ENCODE peak calls at places on chromosome 5, in five cellular contexts. G, X, F, O and J are unnamed samples.

GRCh38 chr5:58335518-58335917 is 124.4 kb downstream of the PLK2 start:
- DNase-seq in F (no peak), G (no peak), X (no peak), O (no peak), J (no peak)

GRCh38 chr5:83430130-83431010 is 41.2 kb upstream of the VCAN start:
- DNase-seq in G (peak), X (peak), F (peak), O (peak), J (no peak)

GRCh38 chr5:81420039-81420667 is 26.2 kb upstream of the ACOT12 start:
- DNase-seq in F (no peak), O (no peak), G (no peak), X (no peak), J (no peak)

GRCh38 chr5:86909896-86910295 is 292.2 kb downstream of the COX7C start:
- DNase-seq in F (no peak), O (no peak), X (no peak), G (no peak), J (no peak)

GRCh38 chr5:116566251-116566650 is 8.4 kb downstream of the SEMA6A start:
- DNase-seq in X (no peak), G (no peak), F (no peak), O (no peak), J (no peak)

GRCh38 chr5:16926417-16926816 is 9.7 kb downstream of the MYO10 start:
- DNase-seq in O (no peak), F (no peak), G (no peak), X (no peak), J (no peak)

GRCh38 chr5:178312900-178313299 is 80.3 kb upstream of the PHYKPL start:
- DNase-seq in O (no peak), X (no peak), G (no peak), F (no peak), J (no peak)

GRCh38 chr5:112923148-112923917 is 1.3 kb upstream of the REEP5 start:
- DNase-seq in O (no peak), X (peak), G (no peak), F (no peak), J (no peak)

GRCh38 chr5:122673343-122673742 is 101.5 kb upstream of the SNX2 start:
- DNase-seq in F (no peak), X (no peak), O (no peak), G (no peak), J (no peak)

GRCh38 chr5:164073013-164073535 is 567.7 kb downstream of the MAT2B start:
- DNase-seq in O (no peak), F (no peak), X (no peak), G (no peak), J (no peak)

GRCh38 chr5:40446910-40447309 is 232.8 kb upstream of the PTGER4 start:
- DNase-seq in O (no peak), F (no peak), X (no peak), G (no peak), J (no peak)

GRCh38 chr5:81751836-81752643 is 1.1 kb upstream of the SSBP2 start:
- DNase-seq in G (peak), X (no peak), F (peak), O (no peak), J (no peak)

GRCh38 chr5:95823738-95824609 is 1.4 kb upstream of the GLRX start:
- DNase-seq in O (peak), X (peak), G (peak), F (no peak), J (no peak)

DNA sequence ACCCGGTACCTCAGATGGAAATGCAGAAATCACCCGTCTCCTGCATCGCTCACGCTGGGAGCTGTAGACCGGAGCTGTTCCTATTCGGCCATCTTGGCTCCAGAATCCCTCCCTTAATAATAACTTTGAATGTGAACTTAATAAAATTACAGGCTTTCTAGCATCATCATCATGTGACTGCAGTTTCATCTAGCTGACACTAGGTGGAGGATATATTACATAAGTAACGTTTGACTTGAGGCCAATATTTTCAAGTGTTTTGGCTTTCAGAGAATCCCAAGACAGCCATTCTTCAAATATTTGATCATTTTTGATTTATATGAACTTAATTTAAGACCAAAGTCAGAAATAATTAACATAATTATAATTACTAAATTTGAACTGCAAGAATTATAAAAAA is 474.9 kb upstream of the CDH10 start:
- DNase-seq in G (no peak), X (no peak), O (no peak), F (no peak), J (no peak)
- TF ChIP-seq CTCF in G (no peak), X (peak), O (peak), F (peak), J (peak)

GRCh38 chr5:91179018-91179417 is 204.1 kb downstream of the ARRDC3 start:
- DNase-seq in O (no peak), G (no peak), X (no peak), F (no peak), J (no peak)

GRCh38 chr5:91180506-91180905 is 202.6 kb downstream of the ARRDC3 start:
- DNase-seq in G (no peak), X (no peak), O (no peak), F (no peak), J (no peak)

GRCh38 chr5:91183743-91184142 is 199.4 kb downstream of the ARRDC3 start:
- DNase-seq in O (peak), G (no peak), F (no peak), X (no peak), J (no peak)

GRCh38 chr5:91186101-91186500 is 197.0 kb downstream of the ARRDC3 start:
- DNase-seq in X (no peak), F (no peak), O (no peak), G (no peak), J (no peak)

DNA sequence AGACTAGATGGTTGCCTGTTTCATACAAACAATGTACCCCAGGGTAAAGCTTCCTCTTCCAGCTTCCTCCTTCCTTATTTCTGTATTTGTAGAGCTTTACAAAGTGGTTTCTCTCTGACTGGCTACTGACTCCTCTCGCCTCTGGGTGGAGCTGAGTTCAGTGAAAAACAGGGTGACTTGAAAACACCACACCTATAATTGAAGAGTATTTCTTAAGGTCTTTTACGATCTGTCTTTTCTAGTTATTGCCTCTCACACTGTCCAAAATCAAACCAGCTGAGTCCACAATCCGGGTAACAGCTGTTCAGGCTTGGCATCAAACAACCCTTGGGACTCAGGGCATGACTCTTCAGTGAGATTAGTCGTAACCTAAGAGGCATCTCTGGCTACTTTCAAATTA is 200.4 kb downstream of the ARRDC3 start:
- DNase-seq in O (peak), G (peak), X (no peak), F (no peak), J (no peak)
- TF ChIP-seq CTCF in O (peak), G (no peak), X (no peak), F (no peak), J (no peak)

GRCh38 chr5:2044041-2044440 is 161.3 kb upstream of the IRX4 start:
- DNase-seq in O (no peak), F (no peak), G (no peak), X (no peak), J (no peak)
- TF ChIP-seq CTCF in O (no peak), F (no peak), G (no peak), X (no peak), J (no peak)

GRCh38 chr5:133638436-133638835 is 26.1 kb upstream of the FSTL4 start:
- DNase-seq in O (no peak), F (no peak), X (no peak), G (no peak), J (no peak)
- TF ChIP-seq CTCF in O (no peak), F (no peak), X (no peak), G (no peak), J (no peak)

DNA sequence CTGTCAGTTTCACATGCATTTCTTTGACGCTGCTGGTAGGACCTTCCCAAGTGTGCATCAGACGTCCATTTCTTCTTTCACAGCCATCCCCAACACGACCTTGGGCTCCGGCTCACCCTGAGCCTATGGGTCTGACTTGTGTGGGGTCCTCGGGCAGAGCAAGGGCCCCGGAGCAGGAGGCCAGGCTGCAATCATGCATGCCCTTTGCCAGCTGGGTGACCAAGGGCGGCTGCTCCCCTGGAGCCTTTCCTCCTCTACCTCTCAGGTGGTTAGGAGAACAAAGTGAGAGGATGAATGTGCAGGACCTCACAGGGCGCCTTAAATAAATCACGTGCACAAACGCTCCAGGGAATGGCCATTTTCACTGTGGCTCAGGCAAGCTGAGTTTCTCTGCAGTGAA is 33.2 kb downstream of the TERT start:
- DNase-seq in G (no peak), O (no peak), F (no peak), X (no peak), J (no peak)
- TF ChIP-seq CTCF in G (no peak), O (no peak), F (no peak), X (no peak), J (no peak)

GRCh38 chr5:12586406-12586805 is 682.2 kb upstream of the CTNND2 start:
- DNase-seq in X (no peak), G (no peak), O (no peak), F (no peak), J (no peak)

GRCh38 chr5:12592228-12592627 is 688.0 kb upstream of the CTNND2 start:
- DNase-seq in X (no peak), G (no peak), O (no peak), F (no peak), J (no peak)
- TF ChIP-seq CTCF in X (no peak), G (no peak), O (no peak), F (no peak), J (no peak)

GRCh38 chr5:20974423-20974822 is 986.4 kb upstream of the CDH18 start:
- DNase-seq in F (no peak), G (no peak), O (no peak), X (no peak), J (no peak)

GRCh38 chr5:20972419-20972925 is 984.5 kb upstream of the CDH18 start:
- DNase-seq in F (peak), O (peak), G (no peak), X (no peak), J (no peak)
- TF ChIP-seq CTCF in F (peak), O (peak), G (no peak), X (no peak), J (peak)

GRCh38 chr5:140833993-140834392 is at the start of gene PCDHA7:
- DNase-seq in F (no peak), O (no peak), G (no peak), X (no peak), J (no peak)

GRCh38 chr5:140823475-140823874 is 2.1 kb downstream of the PCDHA5 start:
- DNase-seq in G (no peak), O (no peak), F (no peak), X (no peak), J (no peak)

GRCh38 chr5:140827704-140828401 is at the start of gene PCDHA6:
- DNase-seq in X (no peak), O (no peak), G (no peak), F (no peak), J (no peak)

DNA sequence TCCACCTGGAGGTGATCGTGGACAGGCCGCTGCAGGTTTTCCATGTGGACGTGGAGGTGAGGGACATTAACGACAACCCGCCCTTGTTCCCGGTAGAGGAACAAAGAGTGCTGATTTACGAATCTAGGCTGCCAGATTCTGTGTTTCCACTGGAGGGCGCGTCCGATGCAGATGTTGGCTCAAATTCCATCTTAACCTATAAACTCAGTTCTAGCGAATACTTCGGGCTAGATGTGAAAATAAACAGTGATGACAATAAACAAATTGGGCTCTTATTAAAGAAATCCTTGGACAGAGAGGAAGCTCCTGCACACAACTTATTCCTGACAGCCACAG is 610 bp downstream of the PCDHA6 start:
- DNase-seq in G (no peak), F (no peak), X (no peak), O (no peak), J (no peak)
- TF ChIP-seq CTCF in G (no peak), F (no peak), X (no peak), O (peak), J (peak)

GRCh38 chr5:132238901-132239500 is 11.3 kb upstream of the P4HA2 start:
- DNase-seq in F (no peak), X (no peak), O (peak), G (peak), J (no peak)

GRCh38 chr5:132239776-132240175 is 12.1 kb upstream of the P4HA2 start:
- DNase-seq in O (peak), F (no peak), X (no peak), G (no peak), J (no peak)

GRCh38 chr5:132237670-132238069 is 10.0 kb upstream of the P4HA2 start:
- DNase-seq in O (no peak), F (no peak), G (no peak), X (no peak), J (no peak)

GRCh38 chr5:132237141-132237540 is 9.5 kb upstream of the P4HA2 start:
- DNase-seq in X (no peak), G (no peak), F (no peak), O (peak), J (no peak)

GRCh38 chr5:132238169-132238744 is 10.6 kb upstream of the P4HA2 start:
- DNase-seq in X (peak), G (peak), O (peak), F (peak), J (peak)
- TF ChIP-seq CTCF in X (peak), G (peak), O (peak), F (peak), J (peak)